ENCODE peak calls at places on chromosomes 4 and X, in six cellular contexts. B is HEK293T; U is spleen; G is CD8-positive, alpha-beta T cell; H is HCEC 1CT; I is germinal center. N is an unnamed sample.

GRCh38 chr4:3829954-3830773 is 64.0 kb downstream of the ADRA2C start:
- DNase-seq in B (no peak), U (no peak), G (no peak), H (no peak), I (no peak), N (no peak)

GRCh38 chrX:118823263-118824172 is at the start of gene ZCCHC12:
- DNase-seq in B (peak; percentile 91), U (peak; percentile 80), G (peak; percentile 58), H (no peak), I (peak; percentile 72), N (peak; percentile 57)

GRCh38 chr4:108619372-108620100 is 840 bp upstream of the RPL34 start:
- DNase-seq in B (no peak), U (no peak), G (peak; percentile 46), H (no peak), I (no peak), N (peak; percentile 32)

GRCh38 chr4:3636628-3637320 is 104.6 kb upstream of the LRPAP1 start:
- DNase-seq in B (no peak), U (peak; percentile 52), G (no peak), H (no peak), I (no peak), N (no peak)

GRCh38 chr4:40228497-40229365 is 31.9 kb downstream of the RHOH start:
- DNase-seq in B (peak; percentile 27), U (no peak), G (no peak), H (peak; percentile 1), I (no peak), N (peak; percentile 33)

GRCh38 chr4:26462874-26463273 is 27.4 kb downstream of the CCKAR start:
- DNase-seq in B (no peak), U (no peak), G (no peak), H (no peak), I (no peak), N (no peak)

GRCh38 chrX:152896450-152896849 is 1.4 kb upstream of the ZNF185 start:
- DNase-seq in B (no peak), U (peak; percentile 24), G (no peak), H (no peak), I (no peak), N (no peak)

GRCh38 chr4:177190995-177191568 is 118.6 kb upstream of the NEIL3 start:
- DNase-seq in B (no peak), U (no peak), G (no peak), H (peak; percentile 14), I (no peak), N (no peak)

GRCh38 chr4:116866116-116866515 is 219.3 kb downstream of the TRAM1L1 start:
- DNase-seq in B (no peak), U (no peak), G (no peak), H (no peak), I (no peak), N (no peak)

GRCh38 chr4:130563185-130563890 is 1467.4 kb downstream of the C4orf33 start:
- DNase-seq in B (peak; percentile 53), U (no peak), G (no peak), H (peak; percentile 84), I (no peak), N (peak; percentile 55)

GRCh38 chr4:24598025-24598424 is 13.7 kb upstream of the DHX15 start:
- DNase-seq in B (no peak), U (no peak), G (no peak), H (no peak), I (no peak), N (no peak)

GRCh38 chr4:72984351-72984750 is 85.2 kb downstream of the COX18 start:
- DNase-seq in B (no peak), U (no peak), G (no peak), H (no peak), I (no peak), N (no peak)

GRCh38 chr4:73127839-73128448 is 58.4 kb upstream of the COX18 start:
- DNase-seq in B (peak; percentile 40), U (no peak), G (peak; percentile 35), H (no peak), I (peak; percentile 8), N (peak; percentile 40)

GRCh38 chr4:88938138-88938537 is 118.8 kb downstream of the FAM13A start:
- DNase-seq in B (no peak), U (no peak), G (no peak), H (peak; percentile 89), I (no peak), N (no peak)

GRCh38 chr4:152085657-152086056 is 324.9 kb upstream of the GATB start:
- DNase-seq in B (no peak), U (no peak), G (no peak), H (no peak), I (no peak), N (no peak)

GRCh38 chr4:145281946-145282345 is 101.6 kb upstream of the OTUD4 start:
- DNase-seq in B (no peak), U (no peak), G (no peak), H (no peak), I (no peak), N (no peak)

GRCh38 chr4:106869551-106869950 is 166.6 kb downstream of the DKK2 start:
- DNase-seq in B (no peak), U (no peak), G (no peak), H (peak; percentile 85), I (no peak), N (no peak)

GRCh38 chrX:6386837-6387236 is 148.1 kb downstream of the VCX3A start:
- DNase-seq in B (no peak), U (no peak), G (no peak), H (no peak), I (no peak), N (peak; percentile 0)

GRCh38 chrX:136369377-136369776 is 68.6 kb downstream of the ADGRG4 start:
- DNase-seq in B (no peak), U (no peak), G (no peak), H (no peak), I (no peak), N (peak; percentile 43)

GRCh38 chrX:57286507-57287251 is at the start of gene FAAH2:
- DNase-seq in B (no peak), U (peak; percentile 66), G (peak; percentile 82), H (no peak), I (peak; percentile 19), N (peak; percentile 82)

GRCh38 chrX:48937065-48937907 is 18.5 kb upstream of the PIM2 start:
- DNase-seq in B (no peak), U (peak; percentile 97), G (peak; percentile 95), H (no peak), I (peak; percentile 48), N (peak; percentile 94)

GRCh38 chr4:52869196-52869595 is 7.1 kb downstream of the RASL11B start:
- DNase-seq in B (no peak), U (no peak), G (no peak), H (no peak), I (no peak), N (no peak)

GRCh38 chr4:152719856-152720556 is 40.2 kb upstream of the TMEM154 start:
- DNase-seq in B (no peak), U (no peak), G (no peak), H (no peak), I (no peak), N (no peak)

GRCh38 chr4:178599521-178599920 is 1157.3 kb upstream of the AGA start:
- DNase-seq in B (no peak), U (no peak), G (no peak), H (no peak), I (no peak), N (no peak)

GRCh38 chrX:357693-358471 is 28.8 kb downstream of the PPP2R3B start:
- DNase-seq in B (no peak), U (peak; percentile 78), G (peak; percentile 77), H (peak; percentile 35), I (no peak), N (no peak)

GRCh38 chr4:14783011-14783877 is 219.0 kb upstream of the CPEB2 start:
- DNase-seq in B (no peak), U (no peak), G (no peak), H (peak; percentile 76), I (no peak), N (no peak)

GRCh38 chrX:130830599-130831346 is 72.2 kb downstream of the ENOX2 start:
- DNase-seq in B (no peak), U (no peak), G (no peak), H (no peak), I (no peak), N (peak; percentile 48)

GRCh38 chrX:2371026-2371778 is 129.6 kb downstream of the DHRSX start:
- DNase-seq in B (no peak), U (no peak), G (no peak), H (no peak), I (no peak), N (no peak)

GRCh38 chrX:22800806-22801205 is 199.0 kb upstream of the DDX53 start:
- DNase-seq in B (no peak), U (no peak), G (no peak), H (peak; percentile 3), I (no peak), N (peak; percentile 38)

GRCh38 chrX:24093746-24094145 is 39.0 kb downstream of the EIF2S3 start:
- DNase-seq in B (no peak), U (no peak), G (no peak), H (no peak), I (no peak), N (no peak)

GRCh38 chr4:143025111-143025704 is 159.5 kb upstream of the USP38 start:
- DNase-seq in B (no peak), U (no peak), G (no peak), H (peak; percentile 24), I (no peak), N (peak; percentile 93)

GRCh38 chr4:185470503-185471195 is 884 bp downstream of the CCDC110 start:
- DNase-seq in B (no peak), U (peak; percentile 90), G (peak; percentile 56), H (no peak), I (peak; percentile 35), N (peak; percentile 67)

GRCh38 chr4:22573198-22573597 is 57.3 kb upstream of the ADGRA3 start:
- DNase-seq in B (no peak), U (no peak), G (no peak), H (no peak), I (no peak), N (no peak)

GRCh38 chr4:77215107-77215506 is 58.1 kb downstream of the CCNG2 start:
- DNase-seq in B (no peak), U (no peak), G (no peak), H (no peak), I (no peak), N (no peak)

GRCh38 chr4:40321671-40322131 is 13.4 kb upstream of the CHRNA9 start:
- DNase-seq in B (no peak), U (no peak), G (no peak), H (no peak), I (no peak), N (no peak)

GRCh38 chrX:150291014-150291413 is 72.1 kb upstream of the MAMLD1 start:
- DNase-seq in B (no peak), U (no peak), G (no peak), H (no peak), I (no peak), N (no peak)

GRCh38 chr4:25981749-25982148 is 67.7 kb downstream of the SMIM20 start:
- DNase-seq in B (no peak), U (no peak), G (no peak), H (no peak), I (no peak), N (no peak)

N was measured in OCI-M1.